ENCODE peak calls at places on chromosomes 16 and 17, in nine cellular contexts. One of them, this sample, is unnamed.

GRCh38 chr17:8039611-8040168 is 831 bp downstream of the ALOX15B start:
- DNase-seq in stomach: no peak
- DNase-seq in dorsolateral prefrontal cortex: no peak
- DNase-seq in GM23338: no peak
- DNase-seq in fibroblast of villous mesenchyme: no peak
- DNase-seq in activated B cell treated with CpG ODN at 0.5 μM for 24 hours: no peak
- DNase-seq in astrocyte of the spinal cord: no peak
- DNase-seq in ovary: no peak
- DNase-seq in cardiac muscle cell: no peak
- DNase-seq in this sample: no peak

GRCh38 chr17:4519361-4519788 is 20.7 kb downstream of the SPNS2 start:
- DNase-seq in GM23338: no peak
- DNase-seq in stomach: peak
- DNase-seq in ovary: no peak
- DNase-seq in astrocyte of the spinal cord: no peak
- DNase-seq in fibroblast of villous mesenchyme: no peak
- DNase-seq in activated B cell treated with CpG ODN at 0.5 μM for 24 hours: no peak
- DNase-seq in cardiac muscle cell: no peak
- DNase-seq in dorsolateral prefrontal cortex: peak
- DNase-seq in this sample: no peak

GRCh38 chr17:66525338-66525737 is 222.9 kb downstream of the PRKCA start:
- DNase-seq in cardiac muscle cell: no peak
- DNase-seq in GM23338: no peak
- DNase-seq in stomach: no peak
- DNase-seq in ovary: no peak
- DNase-seq in dorsolateral prefrontal cortex: no peak
- DNase-seq in astrocyte of the spinal cord: no peak
- DNase-seq in fibroblast of villous mesenchyme: no peak
- DNase-seq in activated B cell treated with CpG ODN at 0.5 μM for 24 hours: no peak
- DNase-seq in this sample: no peak

GRCh38 chr17:18219016-18219415 is 6.4 kb upstream of the LLGL1 start:
- DNase-seq in fibroblast of villous mesenchyme: peak
- DNase-seq in stomach: peak
- DNase-seq in activated B cell treated with CpG ODN at 0.5 μM for 24 hours: no peak
- DNase-seq in dorsolateral prefrontal cortex: no peak
- DNase-seq in astrocyte of the spinal cord: peak
- DNase-seq in GM23338: no peak
- DNase-seq in ovary: peak
- DNase-seq in cardiac muscle cell: no peak
- DNase-seq in this sample: no peak

GRCh38 chr17:46143827-46144236 is 49.4 kb downstream of the KANSL1 start:
- DNase-seq in astrocyte of the spinal cord: no peak
- DNase-seq in activated B cell treated with CpG ODN at 0.5 μM for 24 hours: no peak
- DNase-seq in stomach: no peak
- DNase-seq in ovary: no peak
- DNase-seq in cardiac muscle cell: no peak
- DNase-seq in GM23338: no peak
- DNase-seq in dorsolateral prefrontal cortex: no peak
- DNase-seq in fibroblast of villous mesenchyme: no peak
- DNase-seq in this sample: no peak

GRCh38 chr16:27529962-27530361 is 19.8 kb downstream of the GTF3C1 start:
- DNase-seq in cardiac muscle cell: no peak
- DNase-seq in GM23338: no peak
- DNase-seq in astrocyte of the spinal cord: peak
- DNase-seq in fibroblast of villous mesenchyme: no peak
- DNase-seq in ovary: no peak
- DNase-seq in dorsolateral prefrontal cortex: peak
- DNase-seq in stomach: no peak
- DNase-seq in activated B cell treated with CpG ODN at 0.5 μM for 24 hours: no peak
- DNase-seq in this sample: no peak

GRCh38 chr17:73506470-73507435 is 137.5 kb downstream of the SDK2 start:
- DNase-seq in fibroblast of villous mesenchyme: no peak
- DNase-seq in activated B cell treated with CpG ODN at 0.5 μM for 24 hours: no peak
- DNase-seq in ovary: no peak
- DNase-seq in cardiac muscle cell: no peak
- DNase-seq in dorsolateral prefrontal cortex: no peak
- DNase-seq in astrocyte of the spinal cord: no peak
- DNase-seq in stomach: no peak
- DNase-seq in GM23338: no peak
- DNase-seq in this sample: no peak

GRCh38 chr16:4612977-4613635 is 1.6 kb downstream of the UBALD1 start:
- DNase-seq in fibroblast of villous mesenchyme: no peak
- DNase-seq in GM23338: peak
- DNase-seq in dorsolateral prefrontal cortex: no peak
- DNase-seq in activated B cell treated with CpG ODN at 0.5 μM for 24 hours: no peak
- DNase-seq in cardiac muscle cell: no peak
- DNase-seq in astrocyte of the spinal cord: no peak
- DNase-seq in ovary: no peak
- DNase-seq in stomach: no peak
- DNase-seq in this sample: no peak

GRCh38 chr17:14427914-14428639 is 127.2 kb downstream of the HS3ST3B1 start:
- DNase-seq in GM23338: no peak
- DNase-seq in cardiac muscle cell: no peak
- DNase-seq in astrocyte of the spinal cord: no peak
- DNase-seq in ovary: no peak
- DNase-seq in fibroblast of villous mesenchyme: no peak
- DNase-seq in dorsolateral prefrontal cortex: no peak
- DNase-seq in stomach: no peak
- DNase-seq in activated B cell treated with CpG ODN at 0.5 μM for 24 hours: peak
- DNase-seq in this sample: no peak

GRCh38 chr17:28406478-28406824 is 439 bp upstream of the SLC46A1 start:
- DNase-seq in fibroblast of villous mesenchyme: peak
- DNase-seq in ovary: no peak
- DNase-seq in stomach: no peak
- DNase-seq in activated B cell treated with CpG ODN at 0.5 μM for 24 hours: no peak
- DNase-seq in dorsolateral prefrontal cortex: no peak
- DNase-seq in cardiac muscle cell: no peak
- DNase-seq in GM23338: peak
- DNase-seq in astrocyte of the spinal cord: no peak
- DNase-seq in this sample: no peak

GRCh38 chr16:27625050-27625697 is 75.2 kb downstream of the KATNIP start:
- DNase-seq in ovary: no peak
- DNase-seq in cardiac muscle cell: no peak
- DNase-seq in GM23338: no peak
- DNase-seq in stomach: no peak
- DNase-seq in dorsolateral prefrontal cortex: no peak
- DNase-seq in fibroblast of villous mesenchyme: peak
- DNase-seq in activated B cell treated with CpG ODN at 0.5 μM for 24 hours: no peak
- DNase-seq in astrocyte of the spinal cord: peak
- DNase-seq in this sample: no peak

GRCh38 chr16:80924372-80924978 is 82.2 kb downstream of the CMC2 start:
- DNase-seq in cardiac muscle cell: peak
- DNase-seq in fibroblast of villous mesenchyme: peak
- DNase-seq in ovary: peak
- DNase-seq in activated B cell treated with CpG ODN at 0.5 μM for 24 hours: no peak
- DNase-seq in GM23338: peak
- DNase-seq in astrocyte of the spinal cord: peak
- DNase-seq in stomach: peak
- DNase-seq in dorsolateral prefrontal cortex: peak
- DNase-seq in this sample: no peak

GRCh38 chr17:75088902-75089417 is 1.2 kb downstream of the SLC16A5 start:
- DNase-seq in astrocyte of the spinal cord: peak
- DNase-seq in stomach: peak
- DNase-seq in activated B cell treated with CpG ODN at 0.5 μM for 24 hours: no peak
- DNase-seq in ovary: no peak
- DNase-seq in fibroblast of villous mesenchyme: no peak
- DNase-seq in cardiac muscle cell: no peak
- DNase-seq in GM23338: peak
- DNase-seq in dorsolateral prefrontal cortex: no peak
- DNase-seq in this sample: no peak

GRCh38 chr16:27113341-27113841 is 46.7 kb downstream of the C16orf82 start:
- DNase-seq in ovary: no peak
- DNase-seq in GM23338: no peak
- DNase-seq in fibroblast of villous mesenchyme: no peak
- DNase-seq in stomach: no peak
- DNase-seq in cardiac muscle cell: no peak
- DNase-seq in astrocyte of the spinal cord: no peak
- DNase-seq in activated B cell treated with CpG ODN at 0.5 μM for 24 hours: peak
- DNase-seq in dorsolateral prefrontal cortex: no peak
- DNase-seq in this sample: no peak

GRCh38 chr16:26992661-26993365 is 73.9 kb upstream of the C16orf82 start:
- DNase-seq in cardiac muscle cell: no peak
- DNase-seq in ovary: no peak
- DNase-seq in fibroblast of villous mesenchyme: no peak
- DNase-seq in dorsolateral prefrontal cortex: no peak
- DNase-seq in stomach: no peak
- DNase-seq in activated B cell treated with CpG ODN at 0.5 μM for 24 hours: no peak
- DNase-seq in astrocyte of the spinal cord: no peak
- DNase-seq in GM23338: no peak
- DNase-seq in this sample: no peak

GRCh38 chr17:65942592-65942991 is 249.3 kb downstream of the CEP112 start:
- DNase-seq in astrocyte of the spinal cord: no peak
- DNase-seq in cardiac muscle cell: no peak
- DNase-seq in stomach: no peak
- DNase-seq in activated B cell treated with CpG ODN at 0.5 μM for 24 hours: no peak
- DNase-seq in GM23338: no peak
- DNase-seq in fibroblast of villous mesenchyme: no peak
- DNase-seq in ovary: no peak
- DNase-seq in dorsolateral prefrontal cortex: no peak
- DNase-seq in this sample: no peak

GRCh38 chr16:53168744-53169143 is 114.0 kb downstream of the CHD9 start:
- DNase-seq in GM23338: no peak
- DNase-seq in fibroblast of villous mesenchyme: no peak
- DNase-seq in dorsolateral prefrontal cortex: no peak
- DNase-seq in astrocyte of the spinal cord: no peak
- DNase-seq in stomach: no peak
- DNase-seq in ovary: no peak
- DNase-seq in activated B cell treated with CpG ODN at 0.5 μM for 24 hours: no peak
- DNase-seq in cardiac muscle cell: no peak
- DNase-seq in this sample: no peak

GRCh38 chr17:66930933-66931332 is 33.6 kb upstream of the CACNG4 start:
- DNase-seq in ovary: no peak
- DNase-seq in activated B cell treated with CpG ODN at 0.5 μM for 24 hours: no peak
- DNase-seq in fibroblast of villous mesenchyme: no peak
- DNase-seq in GM23338: no peak
- DNase-seq in stomach: no peak
- DNase-seq in cardiac muscle cell: no peak
- DNase-seq in astrocyte of the spinal cord: no peak
- DNase-seq in dorsolateral prefrontal cortex: no peak
- DNase-seq in this sample: no peak

GRCh38 chr17:42642377-42642776 is 16.7 kb upstream of the TUBG2 start:
- DNase-seq in astrocyte of the spinal cord: no peak
- DNase-seq in cardiac muscle cell: peak
- DNase-seq in dorsolateral prefrontal cortex: no peak
- DNase-seq in stomach: no peak
- DNase-seq in activated B cell treated with CpG ODN at 0.5 μM for 24 hours: no peak
- DNase-seq in fibroblast of villous mesenchyme: no peak
- DNase-seq in GM23338: peak
- DNase-seq in ovary: no peak
- DNase-seq in this sample: no peak

GRCh38 chr17:80949451-80950421 is 41.9 kb upstream of the CHMP6 start:
- DNase-seq in fibroblast of villous mesenchyme: no peak
- DNase-seq in ovary: peak
- DNase-seq in cardiac muscle cell: no peak
- DNase-seq in GM23338: peak
- DNase-seq in activated B cell treated with CpG ODN at 0.5 μM for 24 hours: no peak
- DNase-seq in astrocyte of the spinal cord: no peak
- DNase-seq in stomach: no peak
- DNase-seq in dorsolateral prefrontal cortex: no peak
- DNase-seq in this sample: peak
- TF ChIP-seq CTCF in fibroblast of villous mesenchyme: no peak
- TF ChIP-seq CTCF in ovary: no peak
- TF ChIP-seq CTCF in cardiac muscle cell: no peak
- TF ChIP-seq CTCF in GM23338: peak
- TF ChIP-seq CTCF in activated B cell treated with CpG ODN at 0.5 μM for 24 hours: no peak
- TF ChIP-seq CTCF in astrocyte of the spinal cord: no peak
- TF ChIP-seq CTCF in stomach: no peak
- TF ChIP-seq CTCF in dorsolateral prefrontal cortex: no peak
- TF ChIP-seq CTCF in this sample: no peak

GRCh38 chr16:65991149-65991701 is 375.3 kb upstream of the CDH5 start:
- DNase-seq in stomach: no peak
- DNase-seq in cardiac muscle cell: peak
- DNase-seq in GM23338: peak
- DNase-seq in fibroblast of villous mesenchyme: no peak
- DNase-seq in astrocyte of the spinal cord: no peak
- DNase-seq in dorsolateral prefrontal cortex: no peak
- DNase-seq in activated B cell treated with CpG ODN at 0.5 μM for 24 hours: no peak
- DNase-seq in ovary: no peak
- DNase-seq in this sample: no peak
- TF ChIP-seq CTCF in stomach: no peak
- TF ChIP-seq CTCF in cardiac muscle cell: no peak
- TF ChIP-seq CTCF in GM23338: peak
- TF ChIP-seq CTCF in fibroblast of villous mesenchyme: no peak
- TF ChIP-seq CTCF in astrocyte of the spinal cord: peak
- TF ChIP-seq CTCF in dorsolateral prefrontal cortex: no peak
- TF ChIP-seq CTCF in activated B cell treated with CpG ODN at 0.5 μM for 24 hours: no peak
- TF ChIP-seq CTCF in ovary: no peak
- TF ChIP-seq CTCF in this sample: no peak

GRCh38 chr17:81822312-81822637 is 10.8 kb downstream of the MCRIP1 start:
- DNase-seq in dorsolateral prefrontal cortex: no peak
- DNase-seq in fibroblast of villous mesenchyme: no peak
- DNase-seq in GM23338: no peak
- DNase-seq in stomach: no peak
- DNase-seq in cardiac muscle cell: no peak
- DNase-seq in astrocyte of the spinal cord: no peak
- DNase-seq in ovary: no peak
- DNase-seq in activated B cell treated with CpG ODN at 0.5 μM for 24 hours: no peak
- DNase-seq in this sample: no peak
- TF ChIP-seq CTCF in dorsolateral prefrontal cortex: no peak
- TF ChIP-seq CTCF in fibroblast of villous mesenchyme: no peak
- TF ChIP-seq CTCF in GM23338: no peak
- TF ChIP-seq CTCF in stomach: no peak
- TF ChIP-seq CTCF in cardiac muscle cell: no peak
- TF ChIP-seq CTCF in astrocyte of the spinal cord: no peak
- TF ChIP-seq CTCF in ovary: no peak
- TF ChIP-seq CTCF in activated B cell treated with CpG ODN at 0.5 μM for 24 hours: no peak
- TF ChIP-seq CTCF in this sample: no peak

GRCh38 chr17:58084317-58084981 is 1.2 kb downstream of the DYNLL2 start:
- DNase-seq in fibroblast of villous mesenchyme: peak
- DNase-seq in activated B cell treated with CpG ODN at 0.5 μM for 24 hours: no peak
- DNase-seq in GM23338: peak
- DNase-seq in cardiac muscle cell: peak
- DNase-seq in stomach: peak
- DNase-seq in dorsolateral prefrontal cortex: no peak
- DNase-seq in ovary: peak
- DNase-seq in astrocyte of the spinal cord: no peak
- DNase-seq in this sample: no peak
- TF ChIP-seq CTCF in fibroblast of villous mesenchyme: no peak
- TF ChIP-seq CTCF in activated B cell treated with CpG ODN at 0.5 μM for 24 hours: no peak
- TF ChIP-seq CTCF in GM23338: peak
- TF ChIP-seq CTCF in cardiac muscle cell: peak
- TF ChIP-seq CTCF in stomach: no peak
- TF ChIP-seq CTCF in dorsolateral prefrontal cortex: peak
- TF ChIP-seq CTCF in ovary: no peak
- TF ChIP-seq CTCF in astrocyte of the spinal cord: peak
- TF ChIP-seq CTCF in this sample: no peak

DNA sequence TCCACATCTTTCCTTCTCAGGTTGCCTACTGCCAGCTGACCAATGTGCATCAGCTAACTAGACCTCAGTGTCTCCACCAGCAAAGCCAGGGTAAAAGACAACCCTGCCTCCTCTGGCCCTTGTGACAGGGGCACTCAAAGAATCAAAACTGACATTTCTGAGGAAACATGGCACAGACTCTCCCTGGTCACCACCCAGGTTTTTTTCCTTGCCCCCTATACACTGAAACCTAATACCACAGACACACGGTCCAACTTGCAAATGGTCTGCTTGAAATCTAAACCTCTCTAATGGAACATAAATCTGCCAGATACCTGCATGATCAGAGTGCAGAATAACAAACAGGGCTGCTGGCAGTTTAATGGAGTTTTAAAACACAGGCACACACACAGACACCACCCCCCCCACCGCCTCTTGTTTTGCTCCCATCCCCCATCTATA is 19.5 kb upstream of the CORO6 start:
- DNase-seq in dorsolateral prefrontal cortex: no peak
- DNase-seq in cardiac muscle cell: no peak
- DNase-seq in activated B cell treated with CpG ODN at 0.5 μM for 24 hours: no peak
- DNase-seq in stomach: no peak
- DNase-seq in fibroblast of villous mesenchyme: no peak
- DNase-seq in astrocyte of the spinal cord: no peak
- DNase-seq in GM23338: no peak
- DNase-seq in ovary: no peak
- DNase-seq in this sample: no peak
- TF ChIP-seq CTCF in dorsolateral prefrontal cortex: no peak
- TF ChIP-seq CTCF in cardiac muscle cell: no peak
- TF ChIP-seq CTCF in activated B cell treated with CpG ODN at 0.5 μM for 24 hours: no peak
- TF ChIP-seq CTCF in stomach: no peak
- TF ChIP-seq CTCF in fibroblast of villous mesenchyme: no peak
- TF ChIP-seq CTCF in astrocyte of the spinal cord: no peak
- TF ChIP-seq CTCF in GM23338: no peak
- TF ChIP-seq CTCF in ovary: no peak
- TF ChIP-seq CTCF in this sample: no peak

This sample was measured in suprapubic skin.